ENCODE peak calls at places on chromosome 6, in four cellular contexts. M, L, N and J are unnamed samples. For H3K4me1, the result is how much of the 10 kb centered on the place peaks cover.

GRCh38 chr6:18260448-18261106 is 3.8 kb downstream of the DEK start:
- DNase-seq in M (peak), L (peak), N (no peak), J (no peak)

GRCh38 chr6:116246089-116246488 is 7.8 kb downstream of the TSPYL4 start:
- DNase-seq in M (peak), L (no peak), N (no peak), J (no peak)

GRCh38 chr6:130632897-130633296 is 194.3 kb upstream of the SMLR1 start:
- DNase-seq in M (no peak), L (no peak), N (peak), J (no peak)

GRCh38 chr6:19838442-19839236 is 1.5 kb downstream of the ID4 start:
- DNase-seq in M (peak), L (peak), N (no peak), J (peak)

GRCh38 chr6:26141378-26141901 is 54.2 kb downstream of the HFE start:
- DNase-seq in M (no peak), L (no peak), N (no peak), J (no peak)

GRCh38 chr6:3394671-3395070 is 62.2 kb downstream of the SLC22A23 start:
- DNase-seq in M (no peak), L (no peak), N (no peak), J (no peak)

GRCh38 chr6:71228461-71229041 is 60.1 kb upstream of the OGFRL1 start:
- DNase-seq in M (no peak), L (peak), N (no peak), J (no peak)

GRCh38 chr6:128017288-128017687 is 116.4 kb upstream of the THEMIS start:
- DNase-seq in M (no peak), L (no peak), N (no peak), J (no peak)

GRCh38 chr6:41637179-41638001 is 878 bp upstream of the MDFI start:
- DNase-seq in M (no peak), L (peak), N (no peak), J (peak)
- H3K4me3 ChIP-seq in M (no peak), L (peak), N (peak), J (peak)

DNA sequence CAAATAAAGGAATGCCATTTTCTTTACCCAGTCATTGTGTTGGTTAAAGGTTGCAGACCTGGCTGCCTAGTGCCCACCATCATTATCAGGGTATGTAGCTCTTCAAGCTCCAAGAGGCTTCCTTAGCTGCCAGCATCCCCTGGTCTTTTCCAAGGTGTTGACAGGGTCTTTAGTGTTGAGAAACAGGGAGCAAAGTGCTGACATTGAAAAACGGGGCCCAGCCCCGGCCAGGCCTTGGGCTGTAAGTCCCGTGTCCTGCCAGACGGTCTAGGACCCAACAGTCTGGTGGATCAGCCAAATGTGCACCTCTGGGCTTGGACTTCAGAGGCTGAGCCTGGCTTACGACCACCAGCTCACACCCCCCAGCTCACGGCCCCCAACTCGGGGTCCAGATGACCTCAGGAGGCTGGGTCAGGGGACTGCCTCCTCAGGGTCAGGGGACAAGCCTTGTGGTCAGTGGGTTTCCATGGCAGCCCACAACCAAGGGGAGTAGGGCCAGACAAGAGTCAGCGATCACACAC is 114.4 kb upstream of the MLN start:
- DNase-seq in M (no peak), L (no peak), N (no peak), J (no peak)
- H3K4me1 ChIP-seq in M (under half), L (under half), N (under half), J (under half)

DNA sequence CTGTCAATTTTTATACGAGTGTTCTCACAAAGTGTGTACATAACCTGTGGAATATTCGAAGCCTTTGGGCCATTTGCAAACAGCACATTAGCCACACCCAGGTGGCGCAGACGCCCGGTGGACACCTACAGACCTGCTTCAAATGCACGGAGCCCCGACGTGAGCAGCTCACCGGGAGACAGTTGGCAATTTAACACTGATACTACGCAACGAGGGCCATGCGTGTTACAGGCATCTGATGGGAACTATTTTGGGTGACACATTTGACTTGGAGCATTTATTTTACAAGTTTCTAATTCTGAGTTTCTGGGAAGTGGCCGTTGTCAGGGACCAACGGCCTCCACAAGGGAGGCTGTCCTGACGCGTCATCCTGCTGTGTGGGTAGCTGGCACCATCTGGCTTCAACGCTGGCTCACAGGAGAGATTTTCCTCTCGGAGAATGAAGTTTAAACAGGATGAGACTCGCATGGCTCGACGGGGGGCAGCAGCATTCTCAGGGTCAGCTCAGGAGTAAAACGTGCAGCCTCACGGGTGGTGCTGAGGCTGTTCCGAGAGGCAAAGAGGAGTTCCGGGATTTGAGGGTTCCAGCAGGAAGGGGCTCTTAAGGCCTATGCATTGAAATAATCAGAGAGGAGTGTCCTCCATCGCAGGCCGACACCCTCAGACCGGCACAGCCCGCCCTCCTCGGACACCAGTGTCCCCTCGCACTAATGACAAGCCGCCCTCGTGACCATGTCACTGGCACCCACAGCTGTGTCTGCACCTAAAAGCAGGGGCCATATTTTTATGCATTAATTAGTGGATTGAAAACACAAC is 207.4 kb downstream of the DLL1 start:
- DNase-seq in M (no peak), L (no peak), N (no peak), J (no peak)
- H3K9ac ChIP-seq in M (no peak), L (no peak), N (no peak), J (no peak)

GRCh38 chr6:10586302-10586701 is 65.2 kb downstream of the GCNT2 start:
- DNase-seq in M (no peak), L (no peak), N (no peak), J (no peak)

GRCh38 chr6:10589983-10590382 is 68.8 kb downstream of the GCNT2 start:
- DNase-seq in M (no peak), L (no peak), N (no peak), J (no peak)

GRCh38 chr6:10587694-10588392 is 66.7 kb downstream of the GCNT2 start:
- DNase-seq in M (no peak), L (no peak), N (no peak), J (no peak)

GRCh38 chr6:10589429-10589727 is 68.2 kb downstream of the GCNT2 start:
- DNase-seq in M (no peak), L (no peak), N (no peak), J (no peak)

DNA sequence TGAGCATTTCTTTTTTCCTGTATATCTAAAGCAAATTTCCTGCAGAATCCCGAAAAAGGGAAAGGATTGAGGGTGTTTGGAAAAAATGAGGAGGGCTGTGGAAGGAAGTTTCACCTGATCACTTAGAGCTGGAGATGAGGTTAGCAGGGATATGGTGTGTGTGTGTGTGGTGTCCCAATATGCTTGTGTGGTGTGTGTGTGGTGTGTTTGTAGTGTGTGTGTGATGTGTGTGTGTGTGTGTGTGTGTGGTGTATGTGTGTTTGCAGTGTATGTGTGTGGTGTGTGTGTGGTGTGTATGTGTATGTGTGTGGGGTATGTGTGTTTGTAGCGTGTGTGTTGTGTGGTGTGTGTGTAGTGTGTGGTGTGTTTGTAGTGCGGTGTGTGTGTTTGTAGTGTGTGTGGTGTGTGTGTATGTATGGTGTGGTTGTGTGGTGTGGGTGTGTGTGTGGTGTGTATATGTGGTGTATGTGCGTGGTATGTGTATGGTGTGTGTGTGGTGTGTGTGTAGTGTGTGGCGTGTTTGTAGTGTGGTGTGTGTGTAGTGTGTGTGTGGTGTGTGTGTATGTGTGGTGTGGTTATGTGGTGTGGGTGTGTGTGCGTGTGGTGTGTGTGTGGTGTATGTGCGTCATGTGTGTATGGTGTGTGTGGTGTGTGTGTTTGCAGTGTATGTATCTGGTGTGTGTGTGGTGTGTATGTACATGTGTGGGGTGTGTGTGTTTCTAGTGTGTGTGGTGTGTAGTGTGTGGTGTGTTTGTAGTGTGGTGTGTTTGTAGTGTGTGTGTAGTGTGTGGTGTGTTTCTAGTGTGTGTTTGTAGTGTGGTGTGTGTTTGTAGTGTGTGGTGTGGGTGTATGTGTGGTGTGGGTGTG is 67.6 kb downstream of the GCNT2 start:
- DNase-seq in M (no peak), L (no peak), N (no peak), J (no peak)
- H3K4me3 ChIP-seq in M (no peak), L (no peak), N (peak), J (no peak)

GRCh38 chr6:125747589-125748533 is 1.6 kb upstream of the HEY2 start:
- DNase-seq in M (peak), L (peak), N (no peak), J (peak)
- H3K4me1 ChIP-seq in M (under half), L (under half), N (under half), J (under half)

DNA sequence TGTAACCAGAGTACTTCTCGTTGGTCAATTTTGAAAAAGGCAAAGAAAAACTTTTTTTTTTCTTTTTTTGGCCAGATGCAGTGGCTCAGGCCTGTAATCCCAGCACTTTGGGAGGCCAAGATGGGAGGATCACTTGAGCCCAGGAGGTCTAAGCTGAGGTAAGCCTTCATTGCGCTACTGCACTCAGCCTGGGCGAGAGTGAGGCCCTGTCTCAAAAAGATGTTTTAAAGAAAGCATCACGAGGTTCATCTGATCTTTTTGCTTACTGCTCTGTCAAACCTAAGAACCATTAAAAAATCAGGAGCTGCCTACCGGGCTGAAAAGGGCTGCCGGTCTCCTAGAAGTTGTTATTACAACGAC is 607 bp downstream of the LYRM2 start:
- DNase-seq in M (no peak), L (no peak), N (no peak), J (no peak)
- H3K9ac ChIP-seq in M (peak), L (peak), N (peak), J (peak)

GRCh38 chr6:158654498-158654897 is 4.6 kb downstream of the SYTL3 start:
- DNase-seq in M (peak), L (peak), N (no peak), J (peak)
- H3K4me3 ChIP-seq in M (peak), L (no peak), N (no peak), J (no peak)

GRCh38 chr6:157990321-157991066 is 8.8 kb downstream of the SYNJ2 start:
- DNase-seq in M (no peak), L (no peak), N (no peak), J (no peak)
- H3K4me1 ChIP-seq in M (under half), L (under half), N (under half), J (under half)

GRCh38 chr6:111842271-111842822 is 30.9 kb downstream of the FYN start:
- DNase-seq in M (no peak), L (no peak), N (no peak), J (no peak)

GRCh38 chr6:111841822-111842221 is 31.4 kb downstream of the FYN start:
- DNase-seq in M (no peak), L (no peak), N (no peak), J (no peak)

GRCh38 chr6:111843347-111844147 is 29.7 kb downstream of the FYN start:
- DNase-seq in M (no peak), L (no peak), N (no peak), J (no peak)

GRCh38 chr6:111844376-111844775 is 28.9 kb downstream of the FYN start:
- DNase-seq in M (no peak), L (no peak), N (no peak), J (no peak)

DNA sequence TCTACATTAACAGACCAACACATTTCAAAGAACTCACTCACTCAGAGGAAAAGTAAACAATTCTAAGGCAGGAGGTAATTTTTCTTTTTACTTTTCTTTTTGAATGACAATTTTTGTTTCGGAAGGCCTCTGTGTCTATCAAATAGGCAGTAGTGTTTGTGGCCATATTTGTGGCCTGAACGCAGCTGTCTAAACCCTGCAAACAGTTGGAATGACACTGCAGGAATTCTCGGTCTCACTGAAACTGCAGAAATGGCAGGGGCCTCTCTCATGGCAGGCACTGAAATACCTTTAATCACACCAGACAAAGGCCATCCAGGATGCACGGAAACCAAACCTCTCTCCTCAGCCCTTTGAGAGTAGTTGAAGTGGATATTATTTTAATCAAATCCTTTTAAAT is 30.4 kb downstream of the FYN start:
- DNase-seq in M (no peak), L (no peak), N (no peak), J (no peak)
- H3K9ac ChIP-seq in M (no peak), L (no peak), N (no peak), J (no peak)